ENCODE peak calls at places on chromosome 19, in four cellular contexts. P is esophagus squamous epithelium, H is IMR-90, Q is breast epithelium. V is an unnamed sample.

GRCh38 chr19:52722062-52723005 is 12.5 kb downstream of the ZNF611 start:
- DNase-seq in P (no peak), H (peak; percentile 93), Q (no peak), V (no peak)

GRCh38 chr19:19304186-19304975 is 15.9 kb downstream of the SUGP1 start:
- DNase-seq in P (no peak), H (no peak), Q (no peak), V (no peak)

GRCh38 chr19:34733266-34733825 is 697 bp upstream of the ZNF181 start:
- DNase-seq in P (no peak), H (no peak), Q (no peak), V (peak; percentile 35)

GRCh38 chr19:40143612-40144011 is 47.6 kb upstream of the MAP3K10 start:
- DNase-seq in P (no peak), H (no peak), Q (no peak), V (no peak)

GRCh38 chr19:9799162-9799561 is 19.7 kb downstream of the FBXL12 start:
- DNase-seq in P (no peak), H (no peak), Q (no peak), V (no peak)

GRCh38 chr19:4454952-4455738 is 2.4 kb downstream of the UBXN6 start:
- DNase-seq in P (no peak), H (peak; percentile 62), Q (no peak), V (peak; percentile 52)

GRCh38 chr19:35416331-35416730 is 31.7 kb upstream of the FFAR2 start:
- DNase-seq in P (no peak), H (no peak), Q (no peak), V (no peak)

GRCh38 chr19:50678323-50678722 is 29.1 kb downstream of the C19orf81 start:
- DNase-seq in P (no peak), H (no peak), Q (no peak), V (no peak)

GRCh38 chr19:10407102-10407501 is 3.8 kb upstream of the CDC37 start:
- DNase-seq in P (no peak), H (no peak), Q (no peak), V (no peak)

GRCh38 chr19:38699647-38700349 is 44.5 kb downstream of the CAPN12 start:
- DNase-seq in P (no peak), H (no peak), Q (no peak), V (no peak)

GRCh38 chr19:9645466-9645865 is 24.4 kb upstream of the ZNF561 start:
- DNase-seq in P (no peak), H (no peak), Q (no peak), V (no peak)

GRCh38 chr19:35162471-35163326 is 8.2 kb downstream of the FXYD5 start:
- DNase-seq in P (no peak), H (no peak), Q (no peak), V (no peak)

GRCh38 chr19:5287066-5287465 is 53.5 kb downstream of the PTPRS start:
- DNase-seq in P (no peak), H (no peak), Q (no peak), V (no peak)

GRCh38 chr19:46431824-46432223 is 3.1 kb upstream of the PNMA8C start:
- DNase-seq in P (no peak), H (no peak), Q (no peak), V (no peak)

GRCh38 chr19:45164577-45165335 is 4.0 kb upstream of the NKPD1 start:
- DNase-seq in P (no peak), H (peak; percentile 46), Q (peak; percentile 80), V (peak; percentile 19)

GRCh38 chr19:50679177-50680125 is 30.2 kb downstream of the C19orf81 start:
- DNase-seq in P (no peak), H (peak; percentile 66), Q (peak; percentile 77), V (no peak)

GRCh38 chr19:56147307-56147706 is 6.2 kb downstream of the ZNF444 start:
- DNase-seq in P (no peak), H (no peak), Q (no peak), V (no peak)

GRCh38 chr19:43636121-43636683 is 3.4 kb downstream of the CADM4 start:
- DNase-seq in P (no peak), H (no peak), Q (no peak), V (no peak)

GRCh38 chr19:55275851-55276719 is 3.8 kb downstream of the HSPBP1 start:
- DNase-seq in P (no peak), H (no peak), Q (no peak), V (no peak)

GRCh38 chr19:7841751-7842660 is 12.0 kb downstream of the EVI5L start:
- DNase-seq in P (no peak), H (no peak), Q (no peak), V (no peak)

GRCh38 chr19:4851551-4852290 is 15.7 kb downstream of the PLIN3 start:
- DNase-seq in P (no peak), H (peak; percentile 42), Q (peak; percentile 72), V (no peak)

GRCh38 chr19:33796164-33797100 is at the start of gene KCTD15:
- DNase-seq in P (no peak), H (peak; percentile 31), Q (no peak), V (no peak)

GRCh38 chr19:45130888-45131615 is 29.7 kb downstream of the NKPD1 start:
- DNase-seq in P (no peak), H (peak; percentile 16), Q (no peak), V (no peak)

GRCh38 chr19:13022111-13022858 is 27.0 kb downstream of the NFIX start:
- DNase-seq in P (no peak), H (peak; percentile 76), Q (no peak), V (no peak)

GRCh38 chr19:47637550-47637949 is 28.6 kb downstream of the BICRA start:
- DNase-seq in P (no peak), H (no peak), Q (no peak), V (no peak)

GRCh38 chr19:18795540-18795939 is 4.4 kb upstream of the COMP start:
- DNase-seq in P (no peak), H (no peak), Q (no peak), V (no peak)

GRCh38 chr19:12574036-12574435 is 22.8 kb upstream of the ZNF564 start:
- DNase-seq in P (no peak), H (no peak), Q (no peak), V (no peak)

GRCh38 chr19:11463391-11463790 is 17.5 kb downstream of the ELAVL3 start:
- DNase-seq in P (no peak), H (no peak), Q (no peak), V (no peak)

GRCh38 chr19:54302252-54302651 is 10.7 kb downstream of the LILRA5 start:
- DNase-seq in P (no peak), H (no peak), Q (peak; percentile 27), V (no peak)

GRCh38 chr19:13012690-13013608 is 17.7 kb downstream of the NFIX start:
- DNase-seq in P (no peak), H (peak; percentile 63), Q (no peak), V (no peak)

GRCh38 chr19:39046037-39046821 is 13.9 kb upstream of the FBXO27 start:
- DNase-seq in P (no peak), H (no peak), Q (no peak), V (no peak)

GRCh38 chr19:4913996-4914735 is 4.9 kb downstream of the UHRF1 start:
- DNase-seq in P (no peak), H (peak; percentile 18), Q (no peak), V (no peak)

DNA sequence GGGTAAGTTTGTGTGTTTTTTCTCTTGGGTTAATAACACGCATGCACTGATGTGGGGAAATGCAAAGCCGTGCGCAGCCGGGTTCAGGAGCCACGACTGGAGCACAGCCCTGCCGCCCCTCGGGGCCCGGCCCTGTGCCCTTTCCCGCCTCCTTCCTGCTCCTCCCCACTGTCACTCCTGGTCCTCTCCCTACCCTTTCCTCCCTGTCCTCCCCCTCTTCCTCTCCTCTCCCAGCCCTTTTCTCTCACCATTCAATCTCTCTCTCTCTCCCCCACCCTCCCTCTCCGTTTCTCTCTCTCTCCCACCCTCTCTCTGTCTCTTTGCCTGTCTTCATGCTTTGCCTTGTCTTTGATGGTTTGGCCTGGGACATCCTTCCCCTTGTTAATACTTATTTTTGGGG is 27.2 kb downstream of the PLEKHJ1 start:
- DNase-seq in P (no peak), H (no peak), Q (no peak), V (no peak)
- TF ChIP-seq CTCF in P (no peak), H (no peak), Q (no peak), V (no peak)

DNA sequence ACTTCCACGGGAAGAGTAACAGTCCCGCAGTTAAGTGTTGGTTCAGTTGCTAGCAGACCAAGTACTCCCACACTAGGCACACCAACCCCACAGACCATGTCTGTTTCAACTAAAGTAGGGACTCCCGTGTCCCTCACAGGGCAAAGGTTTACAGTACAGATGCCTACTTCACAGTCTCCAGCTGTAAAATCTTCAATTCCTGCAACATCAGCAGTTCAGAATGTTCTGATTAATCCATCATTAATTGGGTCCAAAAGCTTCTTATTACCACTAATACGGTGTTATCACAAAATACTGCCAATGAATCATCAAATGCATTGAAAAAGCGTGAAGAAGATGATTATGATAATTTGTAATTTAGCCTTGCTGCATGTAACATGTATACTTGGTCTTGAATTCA is 95.8 kb downstream of the URI1 start:
- DNase-seq in P (no peak), H (no peak), Q (no peak), V (no peak)
- H3K4me3 ChIP-seq in P (no peak overlapping the region), H (no peak overlapping the region), Q (no peak overlapping the region), V (no peak overlapping the region)

GRCh38 chr19:16373079-16373478 is 48.5 kb downstream of the KLF2 start:
- DNase-seq in P (no peak), H (no peak), Q (no peak), V (no peak)
- TF ChIP-seq CTCF in P (no peak), H (no peak), Q (no peak), V (no peak)

DNA sequence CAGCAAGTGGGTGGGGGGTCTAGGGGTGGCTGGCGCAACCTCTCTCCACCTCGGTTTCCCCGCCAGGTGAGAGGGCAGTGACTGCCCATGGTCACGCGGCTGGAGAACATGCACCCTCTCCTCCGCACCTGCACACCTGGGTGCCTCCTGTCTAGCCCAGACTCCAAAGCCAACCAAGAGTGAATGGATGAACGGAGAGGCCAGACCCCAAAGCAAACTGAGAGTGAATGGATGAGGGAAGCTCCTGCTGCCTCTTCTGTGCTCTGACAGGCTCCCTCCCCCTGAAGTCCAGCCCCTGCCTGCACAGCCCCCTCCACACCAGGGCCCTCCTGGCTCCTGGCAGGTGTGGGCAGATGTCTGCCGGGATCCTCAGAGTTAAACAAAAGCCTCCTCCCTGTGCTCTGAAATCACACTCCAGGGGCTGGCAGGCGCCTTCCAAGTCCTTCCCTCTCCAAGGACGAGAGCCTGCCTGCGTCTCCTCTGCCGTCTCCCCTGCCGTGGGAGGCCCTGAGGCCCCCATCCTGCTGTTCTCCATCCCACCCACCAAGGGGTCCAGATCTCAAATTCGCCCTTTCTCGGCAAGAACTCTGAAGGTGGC is 2.2 kb downstream of the SBNO2 start:
- DNase-seq in P (no peak), H (no peak), Q (no peak), V (no peak)
- H3K4me3 ChIP-seq in P (peak overlapping the region; percentile 87), H (peak overlapping the region; percentile 92), Q (peak overlapping the region; percentile 83), V (peak overlapping the region; percentile 75)

V was measured in LNCaP clone FGC.